ENCODE peak calls at places on chromosomes 12 and 14, in nine cellular contexts. J is esophagus squamous epithelium, V is A549, G is aorta, P is lung, U is heart right ventricle, W is GM23338, Y is tibial artery, O is IMR-90. E is an unnamed sample. For H3K4me1, the result is how much of the 10 kb centered on the place peaks cover.

GRCh38 chr14:92625213-92625612 is 111.6 kb downstream of the RIN3 start:
- DNase-seq in V (peak), G (no peak), J (no peak), P (no peak), Y (no peak), O (peak), W (no peak), U (no peak), E (no peak)

GRCh38 chr12:6074394-6074793 is 50.1 kb downstream of the VWF start:
- DNase-seq in O (no peak), G (no peak), P (no peak), V (no peak), Y (no peak), J (no peak), U (no peak), W (no peak), E (peak)

GRCh38 chr14:73576391-73576790 is 7.4 kb downstream of the ACOT2 start:
- DNase-seq in W (no peak), O (peak), J (no peak), Y (no peak), U (no peak), P (no peak), V (no peak), G (no peak), E (no peak)

GRCh38 chr12:52198454-52199215 is 6.8 kb upstream of the KRT80 start:
- DNase-seq in Y (no peak), O (no peak), G (no peak), U (no peak), P (no peak), W (no peak), V (no peak), J (no peak), E (no peak)

GRCh38 chr12:27453462-27453861 is 6.9 kb downstream of the SMCO2 start:
- DNase-seq in W (no peak), P (no peak), V (no peak), G (no peak), J (no peak), O (no peak), U (no peak), Y (no peak), E (no peak)

GRCh38 chr12:92107621-92108131 is 38.0 kb downstream of the BTG1 start:
- DNase-seq in W (peak), O (no peak), Y (no peak), V (no peak), P (no peak), G (no peak), U (no peak), J (no peak), E (no peak)

GRCh38 chr14:89435527-89436273 is 18.7 kb upstream of the FOXN3 start:
- DNase-seq in U (no peak), P (no peak), V (no peak), G (no peak), W (no peak), Y (peak), J (no peak), O (no peak), E (no peak)

GRCh38 chr14:97185186-97185585 is 388.0 kb downstream of the VRK1 start:
- DNase-seq in V (no peak), J (no peak), U (no peak), O (no peak), P (no peak), Y (no peak), W (peak), G (no peak), E (no peak)

GRCh38 chr12:126551882-126552281 is 1486.6 kb downstream of the AACS start:
- DNase-seq in J (no peak), G (no peak), W (no peak), V (no peak), O (no peak), U (no peak), P (no peak), Y (no peak), E (no peak)

GRCh38 chr12:88624911-88625310 is 44.6 kb upstream of the KITLG start:
- DNase-seq in J (no peak), G (no peak), P (no peak), O (peak), V (no peak), U (no peak), W (no peak), Y (no peak), E (no peak)

DNA sequence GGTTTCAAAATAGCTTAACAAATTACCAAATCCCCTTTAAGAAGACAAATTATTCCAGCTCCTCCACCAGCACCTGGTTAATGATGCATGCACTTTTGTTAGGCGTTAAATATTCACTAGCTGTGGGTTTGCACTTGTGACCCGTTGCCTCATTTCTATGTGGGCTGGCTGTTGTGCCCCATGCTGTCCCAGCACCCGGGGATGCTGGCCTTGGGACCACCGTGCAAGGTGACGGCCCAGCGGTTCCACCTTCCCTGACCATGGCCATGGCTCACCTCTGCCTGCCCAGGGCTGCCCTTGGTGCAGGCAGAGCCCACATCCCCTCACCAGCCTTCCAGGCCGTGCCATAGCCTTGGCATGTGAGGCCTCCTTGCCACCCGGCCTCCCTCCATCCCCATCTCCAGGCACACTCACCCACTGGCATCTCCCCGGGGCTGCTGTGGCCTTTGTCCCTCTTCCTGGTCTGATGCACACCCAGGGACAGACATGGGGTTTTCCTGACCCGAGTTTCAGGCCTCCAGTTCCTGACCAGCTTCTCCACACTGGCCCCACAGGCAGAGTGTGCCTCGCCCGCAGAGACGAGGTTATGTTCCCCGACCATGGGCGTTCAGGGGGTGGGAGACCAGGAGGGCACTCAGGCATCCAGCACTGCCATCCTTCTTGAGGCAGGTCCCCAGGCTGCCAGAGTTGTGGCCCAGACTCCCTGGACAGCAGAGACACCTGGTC is 20.4 kb upstream of the C14orf180 start:
- DNase-seq in J (no peak), G (peak), O (no peak), W (no peak), U (peak), V (no peak), Y (peak), P (no peak), E (no peak)
- H3K4me1 ChIP-seq in J (under half), G (under half), O (under half), W (under half), U (under half), V (under half), Y (under half), P (under half), E (under half)

DNA sequence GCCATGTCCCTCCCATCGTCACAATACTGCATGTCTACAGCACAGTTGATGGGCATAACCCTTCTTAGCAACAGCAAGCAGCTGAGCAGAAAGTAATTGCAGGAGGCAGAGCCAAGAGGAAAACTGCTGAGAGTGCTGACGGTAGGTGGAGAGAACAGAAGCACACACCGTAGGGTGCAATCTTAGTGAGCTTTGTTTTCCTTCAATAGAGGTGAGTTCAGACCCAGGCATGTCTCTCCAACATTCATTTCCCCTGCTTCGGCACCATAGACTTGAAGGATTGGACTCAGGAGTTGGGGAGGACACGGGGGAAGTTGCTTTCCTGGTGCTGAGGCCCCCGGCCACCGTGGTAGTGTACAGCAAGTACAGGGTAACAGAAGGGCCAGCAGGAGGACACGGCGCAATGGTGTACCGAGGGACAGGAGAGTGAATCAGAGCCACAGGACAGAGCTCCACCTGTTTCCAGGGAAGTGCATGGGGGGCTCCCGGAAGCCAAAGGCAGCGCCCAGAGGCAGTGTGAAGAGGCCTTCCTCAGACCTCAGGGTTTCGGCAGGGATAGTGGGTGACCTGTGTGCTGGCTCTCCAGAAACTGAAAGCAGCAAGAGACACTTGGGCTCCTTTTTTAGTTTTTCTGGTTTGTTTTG is 36.3 kb upstream of the SINHCAF start:
- DNase-seq in G (no peak), O (no peak), W (peak), U (no peak), Y (no peak), P (no peak), J (no peak), V (no peak), E (no peak)
- H3K4me3 ChIP-seq in G (no peak), O (no peak), W (peak), U (no peak), Y (no peak), P (no peak), J (no peak), V (no peak), E (no peak)

GRCh38 chr14:60178820-60179219 is 13.6 kb upstream of the DHRS7 start:
- DNase-seq in G (no peak), W (no peak), P (no peak), Y (no peak), O (no peak), J (no peak), U (no peak), V (no peak), E (no peak)
- H3K27ac ChIP-seq in G (no peak), W (no peak), P (no peak), Y (no peak), O (no peak), J (no peak), U (no peak), V (no peak), E (no peak)

GRCh38 chr14:21503376-21503775 is 7.8 kb downstream of the METTL3 start:
- DNase-seq in V (no peak), P (no peak), W (no peak), G (no peak), J (no peak), O (no peak), U (no peak), Y (no peak), E (no peak)
- H3K4me1 ChIP-seq in V (under half), P (under half), W (under half), G (under half), J (under half), O (under half), U (under half), Y (under half), E (under half)

DNA sequence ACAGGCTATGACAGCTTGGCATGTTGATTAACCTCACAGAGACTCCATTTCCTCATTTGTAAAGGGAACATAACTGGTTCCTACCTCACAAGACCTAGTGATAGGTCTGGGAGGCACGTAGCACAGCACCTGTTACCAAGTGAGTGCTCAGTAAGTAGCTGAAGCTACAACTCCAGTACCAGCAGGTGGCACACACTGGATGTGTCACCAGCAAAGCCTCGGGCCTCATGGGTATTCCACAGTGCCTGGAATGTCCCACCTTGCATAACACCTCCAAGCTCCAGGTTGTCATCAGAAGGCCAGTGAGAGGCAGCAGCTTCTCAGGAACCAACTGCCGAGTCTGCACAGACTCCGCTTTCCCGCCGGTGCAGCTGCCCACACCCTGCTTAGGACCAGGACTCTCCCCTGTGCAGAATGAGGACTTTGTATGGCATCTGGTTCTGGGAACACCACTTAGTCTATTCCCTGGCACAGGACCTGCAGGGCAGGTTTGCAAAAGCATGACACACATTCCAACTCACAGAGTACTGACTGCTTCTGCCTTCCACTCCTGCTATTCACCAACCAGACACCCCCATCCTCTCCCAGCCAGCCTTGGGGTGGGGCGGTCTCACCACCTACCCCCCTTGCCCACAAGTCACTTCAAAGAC is 4.2 kb downstream of the VDR start:
- DNase-seq in J (no peak), P (peak), O (no peak), W (peak), Y (no peak), G (no peak), V (no peak), U (no peak), E (no peak)
- H3K4me3 ChIP-seq in J (no peak), P (no peak), O (no peak), W (no peak), Y (no peak), G (no peak), V (no peak), U (no peak), E (no peak)

DNA sequence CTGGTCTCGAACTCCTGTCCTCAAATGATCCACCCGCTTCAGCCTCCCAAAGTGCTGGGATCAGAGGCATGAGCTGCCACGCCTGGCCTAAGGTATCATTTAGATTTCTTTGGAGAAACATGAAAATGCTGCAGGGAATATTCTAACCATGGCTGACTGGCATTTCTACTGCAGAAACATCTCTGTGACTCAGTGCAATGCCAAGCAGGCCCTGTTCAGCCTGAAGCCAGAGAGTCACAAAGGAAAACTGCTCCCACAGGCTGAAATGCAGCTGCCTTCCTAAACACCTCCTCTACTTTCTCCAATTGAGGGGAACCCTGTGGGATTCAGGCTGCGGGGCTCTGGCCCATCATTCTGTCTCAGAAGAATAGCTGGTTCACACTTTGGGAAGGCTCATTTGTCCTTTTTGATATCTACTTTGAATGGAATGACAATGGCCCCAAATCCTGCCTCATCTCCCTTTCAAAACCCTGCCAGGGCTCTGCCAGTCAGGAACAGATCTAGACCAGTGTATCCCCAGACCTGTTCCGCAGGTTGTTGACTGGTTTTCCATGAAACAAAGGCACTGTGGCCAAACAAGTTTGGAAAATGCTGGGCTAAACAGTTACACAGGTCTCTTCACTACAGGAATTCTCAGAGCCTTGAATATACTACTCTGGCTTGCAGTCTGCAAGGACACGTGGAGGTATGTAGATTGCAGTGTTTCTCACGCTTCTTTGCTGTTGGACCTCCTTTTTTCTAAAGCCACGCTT is 7.8 kb downstream of the C12orf43 start:
- DNase-seq in W (no peak), G (no peak), J (no peak), V (no peak), P (no peak), U (no peak), O (no peak), Y (no peak), E (no peak)
- H3K27ac ChIP-seq in W (no peak), G (no peak), J (no peak), V (no peak), P (no peak), U (no peak), O (no peak), Y (no peak), E (no peak)

GRCh38 chr12:65892905-65893304 is 68.6 kb downstream of the HMGA2 start:
- DNase-seq in J (no peak), P (no peak), V (no peak), Y (no peak), W (no peak), U (no peak), G (no peak), O (peak), E (no peak)

GRCh38 chr12:65894127-65894526 is 69.8 kb downstream of the HMGA2 start:
- DNase-seq in P (no peak), U (no peak), O (peak), V (no peak), G (no peak), Y (no peak), J (no peak), W (no peak), E (no peak)

GRCh38 chr12:65895031-65895430 is 70.7 kb downstream of the HMGA2 start:
- DNase-seq in G (no peak), U (no peak), Y (no peak), O (no peak), P (no peak), J (no peak), V (no peak), W (no peak), E (no peak)

GRCh38 chr12:65895759-65896656 is 71.7 kb downstream of the HMGA2 start:
- DNase-seq in U (no peak), G (no peak), Y (no peak), P (no peak), W (peak), V (no peak), O (no peak), J (no peak), E (no peak)

DNA sequence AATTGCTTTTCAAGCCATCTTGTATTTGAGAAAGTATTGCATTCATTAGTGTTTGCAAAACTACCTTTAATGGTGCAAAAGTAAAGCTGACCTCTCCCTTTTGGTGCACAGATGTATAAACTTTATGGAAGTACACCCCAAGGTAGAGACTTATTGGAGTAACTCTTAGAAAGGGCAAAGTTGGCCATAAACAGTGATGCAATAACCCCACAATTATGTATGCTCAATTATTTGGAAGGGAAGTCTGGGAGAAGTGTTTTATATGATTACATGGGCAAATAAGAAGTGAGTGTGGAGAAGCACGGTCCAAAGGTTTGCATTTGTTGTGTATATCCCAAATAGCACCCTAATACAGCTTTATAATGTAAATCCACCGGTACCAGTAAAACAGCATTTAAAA is 70.3 kb downstream of the HMGA2 start:
- DNase-seq in O (no peak), U (no peak), P (no peak), J (no peak), Y (no peak), V (no peak), W (no peak), G (no peak), E (no peak)
- H3K4me1 ChIP-seq in O (under half), U (under half), P (under half), J (under half), Y (under half), V (half or more), W (half or more), G (under half), E (under half)

GRCh38 chr12:63826002-63826585 is 18.4 kb upstream of the SRGAP1 start:
- DNase-seq in V (peak), Y (no peak), W (peak), U (no peak), J (no peak), G (no peak), P (no peak), O (peak), E (peak)

GRCh38 chr12:63820427-63820826 is 24.1 kb upstream of the SRGAP1 start:
- DNase-seq in W (no peak), V (no peak), J (no peak), Y (no peak), G (no peak), P (no peak), O (no peak), U (no peak), E (no peak)

GRCh38 chr12:63821781-63822251 is 22.7 kb upstream of the SRGAP1 start:
- DNase-seq in W (peak), G (peak), U (peak), P (no peak), V (no peak), J (no peak), O (peak), Y (no peak), E (no peak)

GRCh38 chr12:63823040-63823439 is 21.5 kb upstream of the SRGAP1 start:
- DNase-seq in Y (no peak), J (no peak), U (no peak), P (no peak), V (no peak), G (no peak), O (no peak), W (no peak), E (no peak)

DNA sequence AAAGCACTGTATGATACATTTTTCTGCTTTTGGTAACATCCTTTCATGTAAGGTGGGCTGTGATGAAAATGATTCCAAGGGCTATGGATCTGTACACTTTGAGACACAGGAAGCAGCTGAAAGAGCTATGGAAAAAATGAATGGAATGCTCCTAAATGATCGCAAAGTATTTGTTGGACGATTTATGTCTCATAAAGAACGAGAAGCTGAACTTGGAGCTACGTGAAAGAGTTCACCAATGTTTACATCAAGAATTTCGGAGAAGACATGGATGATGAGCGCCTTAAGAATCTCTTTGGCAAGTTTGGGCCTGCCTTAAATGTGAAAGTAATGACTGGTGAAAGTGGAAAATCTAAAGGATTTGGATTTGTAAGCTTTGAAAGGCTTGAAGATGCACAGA is 22.1 kb upstream of the SRGAP1 start:
- DNase-seq in V (no peak), O (peak), G (no peak), W (no peak), U (no peak), Y (no peak), J (no peak), P (no peak), E (no peak)
- H3K4me3 ChIP-seq in V (no peak), O (peak), G (peak), W (peak), U (no peak), Y (peak), J (no peak), P (no peak), E (no peak)